ENCODE peak calls at places on chromosomes 3 and 15, in ten cellular contexts. K, C, R, P, Q, B, Z, S, D and V are unnamed samples.

GRCh38 chr15:80188293-80188692 is 35.5 kb downstream of the FAH start:
- DNase-seq in C (no peak), R (peak), Z (no peak), B (no peak), K (no peak), Q (no peak), D (no peak), P (no peak), S (no peak), V (no peak)

GRCh38 chr3:10772230-10773161 is 43.5 kb upstream of the SLC6A11 start:
- DNase-seq in K (no peak), Q (no peak), C (peak), R (no peak), B (no peak), D (no peak), P (no peak), Z (no peak), S (no peak), V (peak)

GRCh38 chr3:140726061-140726460 is 48.2 kb downstream of the TRIM42 start:
- DNase-seq in Q (no peak), P (no peak), R (no peak), B (no peak), K (no peak), C (no peak), S (no peak), D (no peak), Z (no peak), V (no peak)

GRCh38 chr3:134937256-134938023 is 142.4 kb downstream of the EPHB1 start:
- DNase-seq in S (no peak), C (no peak), B (no peak), Z (no peak), D (peak), Q (no peak), K (no peak), P (no peak), R (no peak), V (no peak)

GRCh38 chr3:8355346-8355745 is 146.3 kb upstream of the LMCD1 start:
- DNase-seq in S (no peak), D (no peak), B (no peak), K (no peak), C (no peak), Z (no peak), R (no peak), P (no peak), Q (no peak), V (no peak)

GRCh38 chr3:184177331-184177731 is 2.7 kb downstream of the AP2M1 start:
- DNase-seq in S (no peak), K (no peak), C (no peak), P (no peak), Z (no peak), Q (no peak), D (no peak), R (no peak), B (peak), V (no peak)

GRCh38 chr3:124916837-124917409 is 17.6 kb downstream of the MUC13 start:
- DNase-seq in Q (no peak), P (no peak), B (no peak), R (no peak), S (no peak), K (no peak), Z (no peak), C (no peak), D (peak), V (no peak)

GRCh38 chr3:81778678-81779182 is 17.3 kb upstream of the GBE1 start:
- DNase-seq in Q (no peak), S (no peak), K (no peak), B (no peak), C (no peak), Z (no peak), D (no peak), R (no peak), P (no peak), V (no peak)

GRCh38 chr15:72193781-72194396 is 3.7 kb downstream of the GRAMD2A start:
- DNase-seq in D (no peak), Q (no peak), K (no peak), B (no peak), R (no peak), P (no peak), Z (no peak), S (no peak), C (no peak), V (no peak)

GRCh38 chr3:170502297-170502696 is 83.6 kb downstream of the SLC7A14 start:
- DNase-seq in C (no peak), K (no peak), P (no peak), S (no peak), Q (no peak), R (no peak), D (no peak), B (no peak), Z (no peak), V (no peak)

GRCh38 chr3:159244927-159245326 is 443.1 kb downstream of the MFSD1 start:
- DNase-seq in C (no peak), Q (no peak), B (no peak), Z (no peak), R (no peak), K (no peak), P (no peak), D (peak), S (no peak), V (no peak)

GRCh38 chr3:8386221-8386620 is 115.4 kb upstream of the LMCD1 start:
- DNase-seq in D (no peak), R (no peak), Z (no peak), B (no peak), C (no peak), P (no peak), K (no peak), Q (no peak), S (no peak), V (no peak)